ENCODE peak calls at places on chromosomes 5 and 9, in eight cellular contexts. D is fibroblast of villous mesenchyme; U is AG09319; Q is GM10248; H is Peyer's patch; A is AG10803; G is CD4-positive, alpha-beta T cell; N is A549. K is an unnamed sample.
A peak's percentile ranks its signal among the peaks of the same experiment; 100 is the strongest.

GRCh38 chr9:27683181-27683580 is 109.9 kb upstream of the C9orf72 start:
- DNase-seq in D (no peak), U (no peak), Q (no peak), H (no peak), A (no peak), G (no peak), N (no peak), K (no peak)

GRCh38 chr5:107469485-107469884 is 201.3 kb downstream of the EFNA5 start:
- DNase-seq in D (peak; percentile 87), U (peak; percentile 51), Q (no peak), H (no peak), A (peak; percentile 73), G (no peak), N (peak; percentile 95), K (peak; percentile 94)

GRCh38 chr9:83505282-83505681 is 32.9 kb downstream of the FRMD3 start:
- DNase-seq in D (no peak), U (no peak), Q (no peak), H (no peak), A (no peak), G (no peak), N (no peak), K (no peak)

GRCh38 chr9:96491079-96491879 is 41.3 kb downstream of the HABP4 start:
- DNase-seq in D (peak; percentile 49), U (no peak), Q (no peak), H (no peak), A (no peak), G (no peak), N (no peak), K (no peak)

GRCh38 chr9:98978231-98978681 is 34.5 kb downstream of the COL15A1 start:
- DNase-seq in D (no peak), U (no peak), Q (no peak), H (no peak), A (no peak), G (no peak), N (no peak), K (no peak)

GRCh38 chr9:69412741-69413150 is 87.7 kb downstream of the ENTREP1 start:
- DNase-seq in D (peak; percentile 57), U (peak; percentile 20), Q (no peak), H (no peak), A (peak; percentile 69), G (no peak), N (peak; percentile 62), K (peak; percentile 49)

GRCh38 chr9:34127035-34127948 is 794 bp upstream of the DCAF12 start:
- DNase-seq in D (no peak), U (no peak), Q (no peak), H (no peak), A (no peak), G (no peak), N (no peak), K (no peak)

GRCh38 chr5:128081111-128081865 is 2.3 kb upstream of the SLC12A2 start:
- DNase-seq in D (no peak), U (no peak), Q (no peak), H (no peak), A (no peak), G (no peak), N (peak; percentile 38), K (peak; percentile 42)

GRCh38 chr5:15124461-15124860 is 252.9 kb upstream of the ANKH start:
- DNase-seq in D (no peak), U (no peak), Q (no peak), H (no peak), A (no peak), G (no peak), N (no peak), K (no peak)

GRCh38 chr5:1831677-1832313 is 30.6 kb downstream of the NDUFS6 start:
- DNase-seq in D (no peak), U (no peak), Q (no peak), H (no peak), A (no peak), G (no peak), N (no peak), K (no peak)

GRCh38 chr5:101212942-101213514 is 309.9 kb upstream of the ST8SIA4 start:
- DNase-seq in D (no peak), U (no peak), Q (no peak), H (no peak), A (no peak), G (no peak), N (no peak), K (no peak)

GRCh38 chr5:104347119-104347708 is 784.6 kb upstream of the NUDT12 start:
- DNase-seq in D (peak; percentile 64), U (no peak), Q (no peak), H (no peak), A (peak; percentile 3), G (no peak), N (peak; percentile 39), K (peak; percentile 57)

GRCh38 chr5:179607449-179607931 is 16.0 kb downstream of the HNRNPH1 start:
- DNase-seq in D (no peak), U (no peak), Q (no peak), H (no peak), A (peak; percentile 50), G (no peak), N (no peak), K (no peak)

GRCh38 chr5:176583076-176583475 is 26.9 kb downstream of the GPRIN1 start:
- DNase-seq in D (no peak), U (no peak), Q (no peak), H (no peak), A (no peak), G (no peak), N (no peak), K (no peak)

GRCh38 chr9:126219166-126219565 is 107.5 kb upstream of the MVB12B start:
- DNase-seq in D (no peak), U (no peak), Q (no peak), H (no peak), A (no peak), G (no peak), N (no peak), K (no peak)

GRCh38 chr9:21454149-21454548 is 13.9 kb downstream of the IFNA1 start:
- DNase-seq in D (peak; percentile 61), U (no peak), Q (no peak), H (no peak), A (peak; percentile 66), G (no peak), N (no peak), K (peak; percentile 8)

GRCh38 chr9:77502568-77502967 is 145.6 kb downstream of the GNA14 start:
- DNase-seq in D (no peak), U (no peak), Q (no peak), H (no peak), A (no peak), G (no peak), N (no peak), K (no peak)

GRCh38 chr5:105849701-105850100 is 1821.0 kb downstream of the EFNA5 start:
- DNase-seq in D (no peak), U (no peak), Q (no peak), H (no peak), A (no peak), G (no peak), N (no peak), K (no peak)

GRCh38 chr9:85944672-85945071 is 3.7 kb downstream of the NAA35 start:
- DNase-seq in D (no peak), U (no peak), Q (no peak), H (no peak), A (no peak), G (no peak), N (no peak), K (no peak)
- TF ChIP-seq CTCF in D (no peak), U (no peak), Q (no peak), H (no peak), A (no peak), G (no peak), N (no peak), K (no peak)

GRCh38 chr9:93588641-93589609 is 12.5 kb downstream of the PHF2 start:
- DNase-seq in D (peak; percentile 29), U (no peak), Q (no peak), H (no peak), A (peak; percentile 35), G (no peak), N (no peak), K (no peak)

GRCh38 chr9:93586290-93587057 is 10.1 kb downstream of the PHF2 start:
- DNase-seq in D (no peak), U (no peak), Q (no peak), H (peak; percentile 36), A (peak; percentile 33), G (no peak), N (no peak), K (no peak)

GRCh38 chr9:93589688-93590087 is 13.3 kb downstream of the PHF2 start:
- DNase-seq in D (peak; percentile 36), U (no peak), Q (no peak), H (peak; percentile 42), A (peak; percentile 55), G (no peak), N (no peak), K (no peak)

GRCh38 chr9:93587284-93587650 is 10.9 kb downstream of the PHF2 start:
- DNase-seq in D (no peak), U (no peak), Q (no peak), H (peak; percentile 33), A (no peak), G (no peak), N (no peak), K (no peak)

GRCh38 chr9:93587651-93588347 is 11.4 kb downstream of the PHF2 start:
- DNase-seq in D (no peak), U (no peak), Q (no peak), H (peak; percentile 45), A (no peak), G (no peak), N (no peak), K (no peak)
- TF ChIP-seq CTCF in D (peak; percentile 26), U (peak; percentile 10), Q (no peak), H (no peak), A (peak; percentile 29), G (no peak), N (no peak), K (no peak)

GRCh38 chr5:135750506-135750905 is 84.0 kb upstream of the SLC25A48 start:
- DNase-seq in D (no peak), U (no peak), Q (no peak), H (no peak), A (no peak), G (no peak), N (no peak), K (peak; percentile 32)
- TF ChIP-seq CTCF in D (peak; percentile 17), U (peak; percentile 6), Q (no peak), H (no peak), A (no peak), G (no peak), N (no peak), K (peak; percentile 20)

GRCh38 chr5:126836778-126837177 is 59.8 kb downstream of the LMNB1 start:
- DNase-seq in D (no peak), U (no peak), Q (no peak), H (no peak), A (no peak), G (no peak), N (no peak), K (no peak)

GRCh38 chr5:126837242-126837641 is 60.3 kb downstream of the LMNB1 start:
- DNase-seq in D (no peak), U (no peak), Q (no peak), H (no peak), A (no peak), G (no peak), N (no peak), K (no peak)

DNA sequence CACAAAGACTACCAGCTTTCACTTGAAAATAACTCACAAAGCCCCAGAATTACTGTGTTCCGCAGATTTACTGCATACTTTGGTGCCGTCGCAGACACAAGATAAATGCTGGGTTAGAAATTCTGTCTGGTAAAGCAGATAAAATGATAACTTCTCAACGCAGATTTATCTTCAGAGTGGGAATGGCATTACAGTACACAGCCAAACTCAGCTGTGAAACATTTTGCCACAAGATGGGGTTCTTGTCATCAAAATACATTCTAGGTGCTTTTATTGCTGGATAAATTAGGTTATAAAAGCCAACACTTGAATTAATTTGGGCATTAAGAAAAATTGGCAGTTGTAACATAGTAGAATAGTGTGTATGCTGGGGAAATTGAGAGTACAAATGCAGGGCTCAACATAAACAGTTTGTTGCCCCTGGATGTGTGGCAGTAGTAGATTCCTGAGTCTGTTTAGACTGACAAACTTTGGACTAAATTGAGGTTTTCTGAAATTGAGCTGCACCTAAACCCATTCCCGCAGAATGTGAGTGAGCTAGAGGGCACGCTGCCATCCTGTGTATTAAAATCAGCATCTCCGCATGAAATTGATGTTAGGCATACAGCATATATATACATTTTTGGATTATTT is 61.1 kb downstream of the LMNB1 start:
- DNase-seq in D (peak; percentile 57), U (no peak), Q (no peak), H (no peak), A (peak; percentile 45), G (no peak), N (no peak), K (peak; percentile 13)
- TF ChIP-seq CTCF in D (peak; percentile 62), U (peak; percentile 57), Q (peak; percentile 38), H (no peak), A (peak; percentile 66), G (peak; percentile 59), N (peak; percentile 22), K (peak; percentile 48)

K was measured in MCF 10A.